ENCODE peak calls at places on chromosomes 5 and 9, in six cellular contexts. K is mammary epithelial cell, J is OCI-LY7, B is endothelial cell of umbilical vein, V is neural progenitor cell, G is GM12878. O is an unnamed sample.

GRCh38 chr5:2391566-2391965 is 359.9 kb downstream of the IRX2 start:
- DNase-seq in V (no peak), K (no peak), B (no peak), G (no peak), J (no peak), O (no peak)

GRCh38 chr5:56456002-56456401 is 222.9 kb upstream of the ANKRD55 start:
- DNase-seq in B (no peak), G (no peak), K (no peak), V (no peak), J (no peak), O (no peak)

GRCh38 chr5:58060971-58061370 is 398.9 kb downstream of the PLK2 start:
- DNase-seq in B (no peak), V (no peak), J (no peak), K (no peak), G (no peak), O (no peak)

GRCh38 chr5:128538249-128539037 is 398 bp upstream of the FBN2 start:
- DNase-seq in B (peak), G (no peak), K (peak), J (no peak), V (peak), O (peak)

GRCh38 chr5:3597727-3598082 is 2.1 kb downstream of the IRX1 start:
- DNase-seq in B (no peak), V (no peak), K (peak), G (no peak), J (no peak), O (no peak)

GRCh38 chr5:81846301-81846700 is 95.4 kb upstream of the SSBP2 start:
- DNase-seq in V (no peak), J (no peak), B (no peak), G (no peak), K (no peak), O (no peak)

GRCh38 chr5:136525546-136525945 is 160.2 kb upstream of the TRPC7 start:
- DNase-seq in J (no peak), G (no peak), B (no peak), K (no peak), V (peak), O (no peak)

GRCh38 chr5:174832811-174833210 is 108.4 kb downstream of the MSX2 start:
- DNase-seq in V (no peak), G (no peak), K (no peak), J (no peak), B (no peak), O (no peak)

GRCh38 chr5:148970228-148970627 is 92.6 kb downstream of the SH3TC2 start:
- DNase-seq in B (no peak), G (no peak), K (no peak), V (peak), J (no peak), O (no peak)

GRCh38 chr5:88984040-88984439 is 101.1 kb upstream of the MEF2C start:
- DNase-seq in G (no peak), V (no peak), B (no peak), K (no peak), J (no peak), O (no peak)

GRCh38 chr5:138316355-138316754 is 15.2 kb downstream of the CDC25C start:
- DNase-seq in J (no peak), V (peak), B (no peak), G (no peak), K (no peak), O (no peak)

GRCh38 chr9:136051568-136052432 is 43.3 kb downstream of the NACC2 start:
- DNase-seq in G (no peak), V (peak), B (peak), K (peak), J (no peak), O (no peak)

GRCh38 chr5:153670081-153670480 is 179.6 kb downstream of the GRIA1 start:
- DNase-seq in J (no peak), G (no peak), B (no peak), V (no peak), K (peak), O (no peak)

GRCh38 chr5:167671176-167671575 is 620.3 kb upstream of the WWC1 start:
- DNase-seq in J (no peak), G (no peak), B (no peak), V (no peak), K (peak), O (no peak)

GRCh38 chr9:132214027-132214622 is 52.3 kb downstream of the NTNG2 start:
- DNase-seq in B (peak), K (peak), J (no peak), G (no peak), V (peak), O (no peak)

GRCh38 chr5:74409166-74409706 is 231.3 kb downstream of the ENC1 start:
- DNase-seq in V (no peak), G (no peak), K (no peak), J (no peak), B (no peak), O (no peak)

GRCh38 chr5:139271201-139272027 is 22.1 kb upstream of the MATR3 start:
- DNase-seq in K (peak), V (no peak), J (no peak), B (no peak), G (no peak), O (no peak)

GRCh38 chr9:83047839-83048775 is 14.8 kb downstream of the RASEF start:
- DNase-seq in J (no peak), B (no peak), K (peak), V (no peak), G (no peak), O (no peak)

GRCh38 chr9:105864248-105864898 is 170.0 kb downstream of the TMEM38B start:
- DNase-seq in K (peak), B (no peak), V (no peak), J (no peak), G (no peak), O (no peak)

GRCh38 chr5:41270423-41271251 is 57.3 kb upstream of the C6 start:
- DNase-seq in B (peak), K (peak), J (peak), G (no peak), V (peak), O (peak)

GRCh38 chr5:73945505-73945904 is 319.5 kb downstream of the ARHGEF28 start:
- DNase-seq in K (no peak), J (no peak), B (no peak), V (peak), G (no peak), O (no peak)

GRCh38 chr5:105952875-105953274 is 1717.9 kb downstream of the EFNA5 start:
- DNase-seq in J (no peak), V (no peak), B (no peak), G (no peak), K (no peak), O (no peak)

GRCh38 chr5:34534237-34535108 is 121.7 kb upstream of the RAI14 start:
- DNase-seq in B (peak), G (peak), J (no peak), K (peak), V (no peak), O (peak)

GRCh38 chr9:130854086-130854485 is 19.0 kb downstream of the ABL1 start:
- DNase-seq in K (no peak), G (no peak), B (no peak), V (no peak), J (no peak), O (no peak)

GRCh38 chr9:33289501-33289900 is 815 bp upstream of the NFX1 start:
- DNase-seq in B (peak), J (no peak), G (no peak), V (peak), K (no peak), O (no peak)

GRCh38 chr5:73370620-73371583 is 77.7 kb downstream of the FOXD1 start:
- DNase-seq in K (peak), B (peak), V (no peak), G (no peak), J (no peak), O (no peak)

GRCh38 chr9:86500031-86500430 is 145.8 kb upstream of the TUT7 start:
- DNase-seq in G (no peak), V (no peak), J (no peak), K (no peak), B (no peak), O (no peak)

GRCh38 chr5:127303404-127303803 is 12.8 kb downstream of the MEGF10 start:
- DNase-seq in B (no peak), V (no peak), K (no peak), G (no peak), J (no peak), O (no peak)

GRCh38 chr9:36144322-36145206 is 8.0 kb downstream of the GLIPR2 start:
- DNase-seq in B (no peak), V (no peak), K (no peak), J (no peak), G (no peak), O (peak)

DNA sequence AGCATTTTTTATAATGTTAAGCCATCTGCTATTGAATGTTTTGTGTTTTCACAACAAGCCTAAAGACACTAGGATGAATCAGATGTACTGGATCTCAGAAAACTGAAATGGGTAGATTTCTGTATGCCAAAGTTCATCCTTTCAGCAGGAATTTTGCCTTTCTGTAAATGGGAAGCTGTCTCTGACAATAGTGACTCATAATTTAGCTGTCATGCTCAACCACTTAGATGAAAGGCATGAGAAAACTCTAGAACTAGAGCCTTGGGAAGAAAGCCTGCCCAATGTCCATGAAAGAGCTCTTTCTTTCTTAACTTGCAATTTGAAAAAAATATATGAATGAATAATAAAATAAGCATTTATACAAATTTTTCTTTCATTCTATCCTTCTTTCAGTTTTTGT is 616.0 kb upstream of the EDIL3 start:
- DNase-seq in V (no peak), B (no peak), K (no peak), G (no peak), J (no peak), O (no peak)
- H2AFZ ChIP-seq in V (no peak), B (no peak), K (no peak), G (no peak), J (no peak), O (no peak)

DNA sequence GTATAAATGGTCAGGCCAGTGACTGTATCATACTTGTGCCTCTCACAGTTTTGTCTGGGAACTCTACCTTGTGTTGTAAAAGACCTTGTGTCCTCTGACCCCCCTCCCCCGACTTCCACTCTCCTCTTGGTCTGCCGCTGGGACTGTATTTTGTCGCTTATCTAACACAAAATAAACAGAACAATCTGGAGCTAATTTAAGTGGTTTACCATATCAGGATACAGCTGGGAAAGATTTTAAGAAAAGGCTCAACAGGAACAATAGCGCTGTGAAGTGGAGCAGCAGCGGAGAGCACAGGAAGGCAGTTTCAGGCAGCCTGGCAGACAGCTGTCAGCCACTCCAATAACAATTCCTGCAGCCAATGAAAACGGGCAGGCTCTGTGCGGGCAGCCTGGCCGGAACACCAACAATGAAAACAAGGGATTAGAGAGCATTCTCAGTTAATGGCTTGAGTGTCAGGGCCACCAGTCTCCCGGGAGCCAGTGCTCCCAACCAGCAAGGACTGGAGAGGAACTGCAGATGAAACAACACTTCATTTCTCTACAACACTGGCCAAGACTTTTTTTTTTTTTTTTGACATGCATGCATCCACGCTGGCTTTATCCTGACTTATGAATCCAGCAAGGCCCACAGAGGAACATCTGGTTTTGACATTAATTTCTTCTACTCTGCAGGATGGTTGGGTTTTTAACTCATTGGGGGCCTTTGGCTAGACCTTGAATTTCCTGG is 76.8 kb downstream of the ARSB start:
- DNase-seq in V (peak), K (no peak), B (peak), G (no peak), J (no peak), O (no peak)
- TF ChIP-seq CTCF in V (no peak), K (no peak), B (no peak), G (no peak), J (no peak), O (no peak)

DNA sequence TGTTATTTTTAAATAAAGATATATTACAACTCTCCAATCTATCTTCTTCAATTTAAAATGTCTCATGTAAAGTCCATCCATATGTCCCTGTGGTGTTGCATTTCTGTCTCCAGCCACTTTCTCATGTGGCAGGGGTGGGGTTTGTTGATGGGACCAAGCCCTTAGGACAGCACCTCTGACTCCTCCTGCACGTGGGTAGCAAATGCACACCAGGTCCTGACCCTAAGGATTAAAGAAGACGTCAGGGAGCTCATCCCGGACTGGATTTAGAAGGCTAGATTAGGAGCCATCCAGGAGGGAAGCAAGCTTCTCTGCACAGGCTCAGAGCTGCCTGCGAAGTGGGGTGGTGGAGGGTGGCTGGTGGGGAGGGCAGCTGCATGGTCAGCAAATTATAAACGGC is 38.9 kb upstream of the FAM120AOS start:
- DNase-seq in G (no peak), J (no peak), K (no peak), V (peak), B (no peak), O (no peak)
- H2AFZ ChIP-seq in G (no peak), J (no peak), K (no peak), V (no peak), B (no peak), O (no peak)

GRCh38 chr5:28779161-28779754 is 1740.9 kb upstream of the CDH9 start:
- DNase-seq in K (peak), J (no peak), B (no peak), V (peak), G (no peak), O (no peak)
- TF ChIP-seq CTCF in K (peak), J (no peak), B (no peak), V (peak), G (no peak), O (peak)

GRCh38 chr5:51378415-51378777 is 4.9 kb upstream of the ISL1 start:
- DNase-seq in B (no peak), K (no peak), V (peak), J (no peak), G (no peak), O (no peak)

GRCh38 chr5:51378778-51379652 is 4.2 kb upstream of the ISL1 start:
- DNase-seq in G (no peak), J (no peak), K (no peak), V (peak), B (peak), O (peak)

GRCh38 chr5:51378061-51378409 is 5.2 kb upstream of the ISL1 start:
- DNase-seq in K (no peak), J (no peak), B (no peak), V (no peak), G (no peak), O (no peak)

GRCh38 chr5:51376504-51376903 is 6.7 kb upstream of the ISL1 start:
- DNase-seq in V (peak), B (no peak), J (no peak), K (no peak), G (no peak), O (no peak)

DNA sequence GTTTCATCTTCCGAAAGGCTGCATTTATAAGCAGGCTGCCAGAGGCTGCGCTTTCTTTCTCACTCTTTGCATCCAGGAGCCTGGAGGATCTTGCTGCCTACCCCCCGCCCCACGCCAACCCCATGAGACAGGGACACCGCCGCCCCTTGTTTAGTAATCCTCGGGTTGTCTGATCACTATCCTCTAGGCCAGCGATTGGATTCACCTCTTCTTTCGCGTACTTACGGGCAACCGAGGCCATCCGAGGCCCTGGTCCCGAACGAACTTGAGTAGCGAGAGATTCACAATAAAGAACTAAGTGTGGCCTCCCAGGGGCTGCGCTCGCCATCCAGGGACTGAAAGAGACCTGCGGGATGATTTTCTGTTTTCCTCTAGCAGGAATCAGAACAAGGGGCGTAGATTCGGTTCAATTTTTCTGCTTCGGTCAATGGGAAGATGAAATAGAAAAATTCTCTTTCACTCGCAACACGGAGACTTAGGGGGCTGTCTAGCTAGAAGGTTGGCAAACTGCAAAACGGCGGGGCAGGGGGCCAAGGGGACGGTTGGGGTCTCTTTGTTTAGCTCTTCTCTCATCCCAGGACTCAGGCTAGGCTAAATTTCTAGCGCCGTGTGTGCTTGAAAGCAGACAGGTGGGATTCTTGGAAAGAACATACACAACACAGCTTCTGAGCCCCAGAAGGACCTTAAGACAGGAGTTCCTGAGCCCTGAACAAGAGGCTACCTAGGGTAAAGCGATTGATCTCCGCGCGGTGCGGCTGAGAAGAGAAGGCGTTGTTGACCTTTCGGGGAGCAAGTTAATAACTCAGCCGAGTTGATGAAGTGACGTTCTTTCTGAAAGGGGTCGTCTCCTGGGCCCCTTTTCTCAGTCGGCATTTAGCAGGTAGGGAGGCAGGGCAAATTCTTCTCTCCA is 5.8 kb upstream of the ISL1 start:
- DNase-seq in J (no peak), K (no peak), G (no peak), B (no peak), V (peak), O (no peak)
- H2AFZ ChIP-seq in J (no peak), K (no peak), G (no peak), B (no peak), V (no peak), O (no peak)

GRCh38 chr9:121399883-121400607 is 30.0 kb upstream of the STOM start:
- DNase-seq in J (peak), V (peak), G (peak), K (peak), B (peak), O (peak)
- TF ChIP-seq CTCF in J (peak), V (peak), G (peak), K (peak), B (peak), O (peak)

DNA sequence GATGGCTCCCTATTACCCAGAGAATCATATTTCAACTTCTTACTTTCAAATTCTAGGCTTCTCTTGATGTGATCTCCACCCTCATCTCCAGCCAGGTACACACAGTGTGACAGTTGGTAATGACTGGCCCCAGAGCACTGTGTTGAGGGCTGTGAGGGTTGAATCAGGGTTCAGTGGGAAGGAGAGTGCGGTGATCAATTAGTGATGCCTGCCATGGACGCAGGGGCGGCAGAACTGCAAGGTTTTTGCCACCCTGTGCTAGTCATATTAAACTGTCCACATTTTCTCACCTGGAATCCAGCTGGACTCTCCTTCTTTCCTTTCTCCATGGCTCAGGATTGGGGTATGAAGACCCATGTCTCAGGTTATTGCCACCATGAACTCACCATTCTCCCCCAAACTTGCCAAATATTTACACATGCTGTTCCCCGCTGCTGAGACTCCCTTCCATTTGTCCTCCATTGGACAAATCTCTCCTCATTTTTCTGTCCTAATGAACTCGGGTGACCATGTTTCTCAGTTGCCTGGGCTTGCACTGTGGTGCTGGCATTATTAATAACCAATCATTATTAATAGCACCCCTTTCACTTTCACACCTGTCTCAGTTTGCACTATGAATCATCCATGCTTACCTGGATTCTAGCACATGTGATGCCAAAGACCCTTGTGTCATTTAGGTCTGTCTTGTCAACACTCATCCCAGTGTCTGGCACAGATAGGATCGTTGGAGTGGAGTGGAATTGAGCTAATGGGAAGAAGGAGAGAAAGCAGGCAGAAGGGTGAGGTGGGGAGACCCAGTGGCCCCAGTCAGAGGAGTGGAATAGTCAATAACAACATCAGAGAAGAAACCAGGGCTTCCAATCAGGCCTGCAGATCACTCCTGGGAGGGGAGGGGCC is 33.9 kb upstream of the CRB2 start:
- DNase-seq in B (no peak), K (no peak), V (no peak), J (no peak), G (no peak), O (peak)
- H2AFZ ChIP-seq in B (no peak), K (no peak), V (peak), J (peak), G (peak), O (peak)